ENCODE peak calls at places on chromosomes 7 and 10, in nine cellular contexts. X, Q, G, S, A, M, C, E and L are unnamed samples.

GRCh38 chr10:79014796-79015195 is 54.0 kb upstream of the ZMIZ1 start:
- DNase-seq in X (no peak), Q (no peak), C (no peak), S (no peak), A (no peak), E (no peak), G (no peak), M (no peak), L (peak)

GRCh38 chr7:134298902-134299683 is 17.6 kb downstream of the SLC35B4 start:
- DNase-seq in M (no peak), E (no peak), A (no peak), G (no peak), S (no peak), C (no peak), X (no peak), Q (no peak), L (no peak)

GRCh38 chr7:2880051-2880450 is 35.9 kb upstream of the GNA12 start:
- DNase-seq in A (no peak), X (no peak), Q (no peak), E (no peak), C (no peak), S (no peak), G (no peak), M (no peak), L (no peak)

GRCh38 chr10:53284615-53285182 is 512.1 kb upstream of the MBL2 start:
- DNase-seq in X (no peak), C (no peak), G (no peak), A (no peak), Q (no peak), M (no peak), E (no peak), S (no peak), L (no peak)

GRCh38 chr7:128347573-128348147 is 4.0 kb upstream of the RBM28 start:
- DNase-seq in Q (peak), A (peak), S (peak), E (peak), G (peak), C (no peak), M (peak), X (peak), L (no peak)

GRCh38 chr7:112898432-112899290 is 108.5 kb upstream of the TMEM168 start:
- DNase-seq in C (no peak), G (peak), A (peak), Q (peak), M (peak), S (peak), X (peak), E (peak), L (no peak)

GRCh38 chr7:159121068-159121467 is 23.6 kb downstream of the VIPR2 start:
- DNase-seq in A (peak), X (no peak), S (no peak), M (no peak), C (no peak), Q (no peak), G (no peak), E (no peak), L (no peak)

GRCh38 chr7:13742719-13743640 is 246.5 kb downstream of the ETV1 start:
- DNase-seq in S (peak), G (peak), X (peak), Q (peak), E (no peak), C (no peak), A (peak), M (peak), L (no peak)

GRCh38 chr7:148156248-148156647 is 434.3 kb upstream of the C7orf33 start:
- DNase-seq in E (no peak), M (no peak), Q (no peak), G (no peak), A (no peak), C (no peak), X (peak), S (no peak), L (no peak)

GRCh38 chr7:137846588-137847417 is at the start of gene DGKI:
- DNase-seq in C (no peak), G (peak), X (no peak), E (no peak), M (peak), Q (peak), S (peak), A (no peak), L (no peak)

GRCh38 chr7:51009716-51010496 is 227.2 kb upstream of the GRB10 start:
- DNase-seq in G (no peak), Q (no peak), A (no peak), M (no peak), X (peak), E (no peak), C (no peak), S (no peak), L (no peak)

GRCh38 chr10:11057018-11057417 is 39.3 kb downstream of the CELF2 start:
- DNase-seq in G (no peak), M (no peak), E (no peak), S (no peak), X (no peak), Q (no peak), C (no peak), A (no peak), L (no peak)

GRCh38 chr10:103276941-103277712 is at the start of gene INA:
- DNase-seq in Q (peak), G (peak), X (peak), E (no peak), C (no peak), A (no peak), M (peak), S (peak), L (no peak)

GRCh38 chr10:88070080-88070880 is 206.9 kb downstream of the PTEN start:
- DNase-seq in M (no peak), C (no peak), S (no peak), A (no peak), X (no peak), G (no peak), E (no peak), Q (peak), L (no peak)

GRCh38 chr7:35463176-35463575 is 209.3 kb upstream of the TBX20 start:
- DNase-seq in C (no peak), E (no peak), S (no peak), G (no peak), Q (peak), M (no peak), X (no peak), A (no peak), L (no peak)

GRCh38 chr10:12777840-12778585 is 223.5 kb downstream of the CCDC3 start:
- DNase-seq in E (no peak), S (no peak), M (no peak), A (no peak), Q (no peak), X (no peak), G (no peak), C (no peak), L (no peak)

GRCh38 chr7:100472854-100473499 is 6.0 kb downstream of the TSC22D4 start:
- DNase-seq in G (no peak), Q (peak), C (no peak), X (peak), S (no peak), A (no peak), M (no peak), E (no peak), L (no peak)

GRCh38 chr7:4753610-4754432 is 21.6 kb upstream of the AP5Z1 start:
- DNase-seq in M (peak), E (peak), G (peak), A (peak), C (peak), X (peak), S (peak), Q (peak), L (no peak)

GRCh38 chr10:117653170-117653515 is 110.6 kb downstream of the EMX2 start:
- DNase-seq in M (no peak), A (no peak), C (no peak), S (no peak), Q (peak), X (peak), E (no peak), G (no peak), L (no peak)

GRCh38 chr7:13844954-13845353 is 144.5 kb downstream of the ETV1 start:
- DNase-seq in C (no peak), M (no peak), Q (no peak), G (no peak), A (no peak), E (no peak), S (no peak), X (no peak), L (no peak)

GRCh38 chr7:127396184-127396583 is 3.7 kb upstream of the ZNF800 start:
- DNase-seq in S (no peak), C (no peak), G (peak), M (no peak), A (no peak), E (peak), X (no peak), Q (peak), L (no peak)

GRCh38 chr7:28996836-28997235 is 38.7 kb upstream of the TRIL start:
- DNase-seq in X (no peak), G (no peak), A (no peak), Q (no peak), S (no peak), M (no peak), C (no peak), E (no peak), L (no peak)

GRCh38 chr7:21355406-21355874 is 72.4 kb upstream of the SP4 start:
- DNase-seq in Q (peak), A (no peak), X (no peak), S (no peak), C (no peak), G (no peak), E (peak), M (no peak), L (no peak)

GRCh38 chr10:91345716-91346115 is 64.4 kb upstream of the HECTD2 start:
- DNase-seq in E (no peak), A (no peak), Q (no peak), S (no peak), M (no peak), C (no peak), G (no peak), X (no peak), L (no peak)

GRCh38 chr10:22666287-22667092 is 47.9 kb downstream of the PIP4K2A start:
- DNase-seq in M (no peak), X (no peak), A (peak), E (peak), G (no peak), Q (peak), C (no peak), S (no peak), L (no peak)

GRCh38 chr10:74957199-74958084 is 131.0 kb downstream of the KAT6B start:
- DNase-seq in G (no peak), X (no peak), S (no peak), A (no peak), M (no peak), Q (no peak), C (no peak), E (no peak), L (no peak)

GRCh38 chr7:41956712-41957111 is 253.8 kb upstream of the INHBA start:
- DNase-seq in S (no peak), Q (no peak), E (no peak), X (peak), M (no peak), A (no peak), C (no peak), G (peak), L (no peak)

GRCh38 chr7:99694201-99694911 is 14.6 kb upstream of the CYP3A5 start:
- DNase-seq in Q (no peak), X (no peak), C (no peak), E (no peak), M (no peak), G (no peak), S (no peak), A (peak), L (no peak)

GRCh38 chr7:70042533-70042932 is 444.3 kb downstream of the AUTS2 start:
- DNase-seq in M (no peak), Q (no peak), C (no peak), S (no peak), E (no peak), A (no peak), X (peak), G (no peak), L (no peak)

GRCh38 chr7:33091641-33092191 is 17.5 kb downstream of the RP9 start:
- DNase-seq in A (no peak), M (no peak), S (no peak), X (no peak), E (no peak), Q (no peak), C (no peak), G (no peak), L (no peak)

GRCh38 chr7:131145026-131145425 is 182.7 kb upstream of the MKLN1 start:
- DNase-seq in X (no peak), C (no peak), S (no peak), Q (no peak), E (no peak), G (no peak), A (no peak), M (no peak), L (no peak)

GRCh38 chr7:128550920-128551319 is 74.4 kb downstream of the METTL2B start:
- DNase-seq in C (no peak), E (no peak), A (no peak), Q (no peak), G (no peak), M (no peak), S (no peak), X (no peak), L (peak)

GRCh38 chr10:43082087-43082486 is 5.2 kb downstream of the RET start:
- DNase-seq in A (no peak), G (no peak), E (no peak), M (no peak), Q (no peak), C (no peak), X (no peak), S (no peak), L (no peak)

GRCh38 chr7:80841566-80842478 is 77.0 kb downstream of the SEMA3C start:
- DNase-seq in M (no peak), X (no peak), A (no peak), C (no peak), S (no peak), E (no peak), Q (no peak), G (peak), L (no peak)

GRCh38 chr7:123748171-123748733 is 551 bp downstream of the WASL start:
- DNase-seq in M (peak), X (peak), C (no peak), A (peak), Q (peak), S (peak), E (peak), G (peak), L (peak)

DNA sequence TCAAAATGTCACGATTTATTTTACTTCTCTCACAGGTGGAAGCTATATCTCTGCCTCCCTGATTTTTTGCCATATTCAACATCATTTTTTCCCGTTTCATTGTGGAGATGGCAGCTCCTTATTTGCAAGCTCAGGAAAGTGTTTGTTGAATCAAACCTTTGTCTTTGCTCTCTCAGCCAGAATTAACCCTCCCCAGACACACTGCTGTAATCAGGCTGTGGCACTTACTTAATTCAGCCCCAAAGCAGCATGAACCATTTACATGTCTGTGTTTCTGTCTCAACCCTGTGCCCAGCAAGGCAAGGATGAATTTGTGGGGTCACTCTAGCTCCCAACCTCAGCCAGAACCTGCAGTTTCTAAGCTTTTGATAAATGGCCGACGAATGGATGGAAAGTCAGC is 397.1 kb downstream of the TCERG1L start:
- DNase-seq in G (peak), A (no peak), X (no peak), C (no peak), M (no peak), Q (no peak), E (no peak), S (no peak), L (no peak)
- TF ChIP-seq CTCF in G (no peak), A (no peak), X (no peak), C (no peak), M (no peak), Q (no peak), E (no peak), S (no peak), L (no peak)

GRCh38 chr10:5370493-5371317 is 5.9 kb downstream of the UCN3 start:
- DNase-seq in C (no peak), X (no peak), M (no peak), G (no peak), A (no peak), S (no peak), E (no peak), Q (no peak), L (no peak)

GRCh38 chr10:5365940-5366339 is 1.2 kb downstream of the UCN3 start:
- DNase-seq in M (no peak), S (no peak), C (no peak), G (no peak), X (no peak), E (no peak), Q (no peak), A (no peak), L (no peak)

GRCh38 chr10:5373891-5374611 is 9.3 kb downstream of the UCN3 start:
- DNase-seq in E (no peak), G (no peak), M (no peak), C (no peak), Q (no peak), A (no peak), S (no peak), X (no peak), L (no peak)

GRCh38 chr10:5373321-5373720 is 8.6 kb downstream of the UCN3 start:
- DNase-seq in A (no peak), E (no peak), X (no peak), S (no peak), G (no peak), Q (no peak), M (no peak), C (no peak), L (no peak)

DNA sequence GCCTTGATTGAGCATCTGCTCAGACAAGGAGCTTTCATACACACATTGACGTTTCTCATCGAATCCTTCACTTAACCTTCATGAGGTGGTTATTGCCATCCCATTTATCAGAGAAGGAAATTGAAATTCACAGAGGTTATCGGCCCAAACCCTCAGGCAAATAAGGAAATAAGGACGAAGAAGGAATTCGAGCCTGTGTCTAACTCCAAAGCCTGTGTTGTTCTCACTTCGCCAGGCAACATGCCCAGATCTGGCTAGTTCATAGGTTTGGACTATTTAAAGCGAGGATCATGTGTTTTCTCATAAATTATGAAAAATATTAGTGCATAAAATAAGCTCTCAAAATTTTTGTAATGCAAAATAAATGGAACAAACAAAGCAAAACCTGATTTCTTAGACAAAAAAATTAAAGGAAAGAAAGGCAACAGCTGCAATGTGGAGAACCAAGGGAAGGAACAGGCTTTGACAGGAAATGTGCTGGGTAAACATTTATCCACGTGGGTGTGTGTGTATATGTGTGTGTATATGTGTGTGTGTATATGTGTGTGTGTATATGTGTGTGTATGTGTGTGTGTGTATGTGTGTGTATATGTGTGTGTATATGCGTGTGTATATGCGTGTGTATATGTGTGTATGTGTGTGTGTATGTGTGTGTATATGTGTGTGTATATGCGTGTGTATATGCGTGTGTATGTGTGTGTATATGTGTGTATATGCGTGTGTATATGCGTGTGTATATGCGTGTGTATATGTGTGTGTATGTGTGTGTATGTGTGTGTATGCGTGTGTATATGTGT is 4.8 kb downstream of the UCN3 start:
- DNase-seq in M (no peak), C (no peak), Q (no peak), S (no peak), X (no peak), E (no peak), G (no peak), A (no peak), L (no peak)
- TF ChIP-seq CTCF in M (no peak), C (no peak), Q (no peak), S (no peak), X (no peak), E (no peak), G (no peak), A (no peak), L (no peak)

DNA sequence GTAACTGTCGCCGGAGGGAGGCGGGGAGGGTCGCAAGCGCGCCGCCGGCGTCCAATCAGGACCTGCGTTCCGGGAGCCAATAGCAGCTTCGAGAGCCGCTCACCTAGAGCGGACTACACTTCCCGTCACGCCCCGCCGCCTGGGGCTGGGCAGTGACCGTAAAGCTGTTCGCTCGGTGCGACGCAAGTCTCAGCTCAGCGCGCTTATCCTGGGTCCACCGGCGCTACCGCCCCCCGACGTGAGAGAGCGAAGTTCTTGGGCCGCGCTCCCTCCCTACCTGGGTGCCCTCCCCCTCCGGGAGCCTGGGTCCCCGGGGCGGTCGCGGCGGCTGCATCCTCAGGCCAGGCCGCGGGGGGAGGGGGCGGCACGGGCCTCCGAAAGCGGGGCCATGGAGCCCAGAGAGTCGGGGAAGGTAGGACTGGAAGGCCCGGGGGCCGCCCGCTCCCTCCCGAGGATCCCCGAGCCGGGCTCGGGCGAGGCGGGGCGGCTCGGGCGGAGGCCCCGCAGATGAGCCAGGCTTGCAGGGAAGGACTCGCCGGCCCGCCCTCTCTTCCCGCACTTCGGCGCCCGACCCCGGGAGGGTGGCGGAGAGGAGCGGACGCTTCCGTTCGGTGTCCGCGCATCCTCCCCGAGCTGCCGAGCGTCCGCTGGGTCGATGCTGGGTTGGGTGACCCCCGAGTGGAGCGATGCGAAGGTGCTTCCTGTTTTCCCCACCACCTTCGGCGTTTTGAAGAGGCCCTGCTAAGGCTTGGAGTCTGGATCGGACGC is at the start of gene ZNF862:
- DNase-seq in M (peak), C (peak), Q (peak), A (peak), G (peak), S (peak), X (peak), E (peak), L (peak)
- TF ChIP-seq CTCF in M (no peak), C (no peak), Q (no peak), A (no peak), G (no peak), S (no peak), X (no peak), E (no peak), L (peak)

GRCh38 chr10:9297580-9297979 is 1243.1 kb downstream of the GATA3 start:
- DNase-seq in A (no peak), S (no peak), C (no peak), Q (no peak), M (no peak), E (no peak), G (peak), X (no peak), L (no peak)

GRCh38 chr10:9299966-9300365 is 1245.5 kb downstream of the GATA3 start:
- DNase-seq in E (no peak), Q (no peak), S (no peak), A (no peak), C (no peak), G (no peak), X (no peak), M (no peak), L (no peak)

GRCh38 chr10:9302142-9302746 is 1247.8 kb downstream of the GATA3 start:
- DNase-seq in X (peak), Q (peak), S (peak), M (no peak), C (no peak), E (peak), A (no peak), G (peak), L (no peak)

GRCh38 chr10:9301554-9301953 is 1247.1 kb downstream of the GATA3 start:
- DNase-seq in S (no peak), Q (no peak), X (no peak), C (no peak), A (no peak), E (no peak), M (no peak), G (no peak), L (no peak)

DNA sequence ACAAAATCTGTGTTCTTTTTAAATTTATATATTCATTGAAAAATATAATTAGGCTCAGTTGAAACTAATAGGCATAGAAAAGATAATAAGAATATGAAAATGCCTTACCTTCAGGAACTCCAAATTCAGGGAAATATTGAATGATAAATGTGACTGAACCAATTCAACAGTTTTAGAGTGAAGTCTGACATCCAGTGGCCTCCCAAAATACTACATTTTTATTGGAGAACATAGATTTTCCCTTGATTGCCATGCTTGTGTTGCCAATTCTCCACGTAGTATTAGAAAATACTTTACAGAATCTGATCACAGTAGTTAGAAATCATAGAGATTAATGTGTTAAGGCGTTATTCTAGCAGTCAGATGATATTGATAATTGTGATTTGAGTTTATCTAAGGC is 1246.7 kb downstream of the GATA3 start:
- DNase-seq in S (no peak), X (no peak), M (no peak), G (no peak), Q (no peak), E (no peak), C (no peak), A (no peak), L (no peak)
- TF ChIP-seq CTCF in S (no peak), X (peak), M (peak), G (peak), Q (no peak), E (no peak), C (no peak), A (no peak), L (peak)